ENCODE peak calls at places on chromosomes 16 and 17, in seven cellular contexts. Z is tibial artery, Y is A549, F is IMR-90, N is tibial nerve, U is stomach, T is heart right ventricle. V is an unnamed sample.

GRCh38 chr16:72202014-72202413 is 30.1 kb upstream of the PMFBP1 start:
- DNase-seq in Z (no peak), Y (no peak), F (no peak), N (no peak), U (no peak), T (no peak), V (no peak)

GRCh38 chr17:74864866-74865395 is 5.2 kb upstream of the GRIN2C start:
- DNase-seq in Z (peak; percentile 62), Y (peak; percentile 85), F (peak; percentile 57), N (peak; percentile 88), U (peak; percentile 75), T (peak; percentile 71), V (peak; percentile 73)

GRCh38 chr17:78182504-78182903 is 4.3 kb downstream of the TK1 start:
- DNase-seq in Z (no peak), Y (no peak), F (no peak), N (no peak), U (no peak), T (no peak), V (no peak)

GRCh38 chr17:64658931-64659330 is 3.2 kb downstream of the SMURF2 start:
- DNase-seq in Z (no peak), Y (no peak), F (peak; percentile 90), N (no peak), U (no peak), T (no peak), V (no peak)

GRCh38 chr17:55664287-55664686 is 58.4 kb downstream of the TMEM100 start:
- DNase-seq in Z (no peak), Y (no peak), F (no peak), N (no peak), U (no peak), T (no peak), V (no peak)

GRCh38 chr16:27470567-27471431 is 68.8 kb downstream of the IL21R start:
- DNase-seq in Z (peak; percentile 42), Y (no peak), F (peak; percentile 74), N (no peak), U (no peak), T (no peak), V (no peak)

GRCh38 chr16:49462989-49463371 is 89.4 kb downstream of the C16orf78 start:
- DNase-seq in Z (no peak), Y (no peak), F (no peak), N (no peak), U (peak; percentile 17), T (no peak), V (no peak)

GRCh38 chr17:7411427-7411750 is 3.7 kb downstream of the NLGN2 start:
- DNase-seq in Z (no peak), Y (no peak), F (no peak), N (no peak), U (no peak), T (no peak), V (no peak)

GRCh38 chr17:64255764-64256163 is 7.3 kb downstream of the TEX2 start:
- DNase-seq in Z (no peak), Y (no peak), F (no peak), N (no peak), U (no peak), T (no peak), V (no peak)

GRCh38 chr16:4058386-4058785 is 57.9 kb downstream of the ADCY9 start:
- DNase-seq in Z (no peak), Y (no peak), F (peak; percentile 44), N (no peak), U (no peak), T (no peak), V (no peak)

GRCh38 chr16:61366006-61366405 is 670.2 kb downstream of the CDH8 start:
- DNase-seq in Z (no peak), Y (no peak), F (no peak), N (no peak), U (no peak), T (no peak), V (no peak)

GRCh38 chr16:61362583-61362982 is 673.7 kb downstream of the CDH8 start:
- DNase-seq in Z (no peak), Y (no peak), F (no peak), N (no peak), U (no peak), T (no peak), V (no peak)
- H3K4me3 ChIP-seq in Z (no peak overlapping the region), Y (no peak overlapping the region), F (no peak overlapping the region), N (no peak overlapping the region), U (no peak overlapping the region), T (no peak overlapping the region), V (no peak overlapping the region)

DNA sequence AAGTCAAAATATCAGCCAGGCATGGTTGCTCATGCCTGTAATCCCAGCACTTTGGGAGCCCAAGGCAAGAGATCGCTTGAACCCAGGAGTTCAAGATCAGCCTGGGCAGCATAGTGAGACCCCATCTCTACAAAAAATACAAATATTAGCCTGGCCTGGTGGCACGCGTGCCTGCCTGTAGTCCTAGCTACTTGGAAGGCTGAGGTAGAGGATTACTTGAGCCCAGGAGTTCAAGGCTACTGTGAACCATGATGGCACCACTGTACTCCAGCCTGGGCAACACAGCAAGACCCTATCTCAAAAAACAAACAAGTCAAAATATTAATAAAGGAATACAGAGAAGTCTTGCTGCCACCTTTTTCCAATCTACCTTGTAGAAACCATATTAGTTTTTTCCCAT is 4.2 kb downstream of the ZNF689 start:
- DNase-seq in Z (no peak), Y (no peak), F (no peak), N (no peak), U (no peak), T (no peak), V (no peak)
- H3K27ac ChIP-seq in Z (no peak overlapping the region), Y (no peak overlapping the region), F (no peak overlapping the region), N (no peak overlapping the region), U (no peak overlapping the region), T (no peak overlapping the region), V (no peak overlapping the region)

DNA sequence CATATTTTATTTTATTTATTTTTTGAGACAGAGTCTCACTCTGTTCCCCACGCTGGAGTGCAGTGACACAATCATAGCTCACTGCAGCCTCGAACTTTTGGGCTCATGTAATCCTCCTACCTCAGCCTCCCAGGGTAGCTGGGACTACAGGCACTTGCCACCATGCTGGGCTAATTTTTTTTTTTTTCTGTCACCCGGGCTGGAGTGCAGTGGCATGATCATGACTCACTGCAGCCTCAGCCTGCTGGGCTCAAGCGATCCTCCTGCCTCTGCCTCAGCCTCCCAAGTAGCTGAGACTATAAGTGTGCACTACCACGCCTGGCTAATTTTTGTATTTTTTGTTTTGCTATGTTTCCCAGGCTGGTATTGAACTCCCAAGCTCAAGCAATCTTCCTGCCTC is 17.1 kb downstream of the UNC45B start:
- DNase-seq in Z (no peak), Y (no peak), F (no peak), N (no peak), U (no peak), T (no peak), V (no peak)
- H3K4me3 ChIP-seq in Z (no peak overlapping the region), Y (no peak overlapping the region), F (no peak overlapping the region), N (no peak overlapping the region), U (no peak overlapping the region), T (no peak overlapping the region), V (no peak overlapping the region)

DNA sequence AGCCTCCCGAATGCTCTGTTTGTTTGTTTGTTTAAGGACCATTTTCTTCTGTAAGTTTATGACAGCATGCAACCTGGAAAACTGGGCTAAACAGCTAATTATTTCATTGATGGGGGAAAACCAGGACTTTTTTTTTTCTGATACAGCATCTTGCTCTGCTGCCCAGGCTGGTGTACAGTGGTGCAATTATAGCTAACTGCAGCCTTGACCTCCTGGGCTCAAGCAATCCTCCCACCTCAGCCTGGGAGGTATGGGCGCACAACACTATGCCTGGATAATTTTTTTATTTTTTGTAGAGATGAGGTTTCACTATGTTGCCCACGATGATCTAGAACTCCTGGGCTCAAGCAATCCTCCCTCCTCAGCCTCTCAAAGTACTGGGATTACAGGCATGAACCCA is 37.3 kb downstream of the GPATCH8 start:
- DNase-seq in Z (no peak), Y (no peak), F (no peak), N (no peak), U (no peak), T (no peak), V (no peak)
- H3K27ac ChIP-seq in Z (no peak overlapping the region), Y (no peak overlapping the region), F (no peak overlapping the region), N (no peak overlapping the region), U (no peak overlapping the region), T (no peak overlapping the region), V (no peak overlapping the region)

GRCh38 chr17:1999557-2000251 is 25.4 kb downstream of the RTN4RL1 start:
- DNase-seq in Z (peak; percentile 36), Y (no peak), F (peak; percentile 19), N (no peak), U (peak; percentile 81), T (peak; percentile 72), V (no peak)

GRCh38 chr17:1997146-1997586 is 28.0 kb downstream of the RTN4RL1 start:
- DNase-seq in Z (no peak), Y (peak; percentile 60), F (no peak), N (no peak), U (no peak), T (no peak), V (no peak)

GRCh38 chr17:1996243-1997145 is 28.6 kb downstream of the RTN4RL1 start:
- DNase-seq in Z (no peak), Y (no peak), F (no peak), N (no peak), U (no peak), T (no peak), V (no peak)

GRCh38 chr17:1997587-1998425 is 27.3 kb downstream of the RTN4RL1 start:
- DNase-seq in Z (no peak), Y (peak; percentile 81), F (no peak), N (no peak), U (peak; percentile 89), T (no peak), V (no peak)

GRCh38 chr17:1998426-1998784 is 26.7 kb downstream of the RTN4RL1 start:
- DNase-seq in Z (no peak), Y (no peak), F (no peak), N (no peak), U (no peak), T (no peak), V (no peak)
- H3K4me3 ChIP-seq in Z (peak overlapping the region; percentile 48), Y (peak overlapping the region; percentile 58), F (no peak overlapping the region), N (peak overlapping the region; percentile 29), U (peak overlapping the region; percentile 55), T (peak overlapping the region; percentile 60), V (no peak overlapping the region)

GRCh38 chr17:41633498-41634197 is 9.3 kb upstream of the KRT17 start:
- DNase-seq in Z (no peak), Y (no peak), F (no peak), N (no peak), U (no peak), T (no peak), V (no peak)

GRCh38 chr17:41631890-41632269 is 7.5 kb upstream of the KRT17 start:
- DNase-seq in Z (no peak), Y (no peak), F (no peak), N (no peak), U (no peak), T (no peak), V (no peak)

GRCh38 chr17:41634639-41635038 is 10.3 kb upstream of the KRT17 start:
- DNase-seq in Z (no peak), Y (no peak), F (no peak), N (no peak), U (no peak), T (no peak), V (no peak)

GRCh38 chr17:41631025-41631889 is 6.9 kb upstream of the KRT17 start:
- DNase-seq in Z (no peak), Y (no peak), F (no peak), N (no peak), U (no peak), T (no peak), V (no peak)

GRCh38 chr17:41632482-41633105 is 8.2 kb upstream of the KRT17 start:
- DNase-seq in Z (no peak), Y (no peak), F (no peak), N (no peak), U (no peak), T (no peak), V (no peak)
- H3K27ac ChIP-seq in Z (no peak overlapping the region), Y (no peak overlapping the region), F (no peak overlapping the region), N (no peak overlapping the region), U (no peak overlapping the region), T (no peak overlapping the region), V (no peak overlapping the region)

GRCh38 chr17:57758654-57759053 is 13.6 kb upstream of the CCDC182 start:
- DNase-seq in Z (no peak), Y (no peak), F (no peak), N (no peak), U (no peak), T (no peak), V (no peak)
- H3K4me3 ChIP-seq in Z (no peak overlapping the region), Y (no peak overlapping the region), F (no peak overlapping the region), N (no peak overlapping the region), U (no peak overlapping the region), T (no peak overlapping the region), V (no peak overlapping the region)

V was measured in naive thymus-derived CD4-positive, alpha-beta T cell.